ENCODE peak calls at places on chromosomes 12 and 14, in seven cellular contexts. N, H, D, A, J, O and U are unnamed samples. For H3K27me3, the result is how much of the 10 kb centered on the place peaks cover.

GRCh38 chr12:114263031-114263825 is 142.7 kb downstream of the TBX5 start:
- DNase-seq in O (no peak), N (no peak), H (no peak), A (no peak), J (no peak), D (no peak), U (no peak)

GRCh38 chr14:90239139-90239538 is 17.2 kb upstream of the PSMC1 start:
- DNase-seq in A (no peak), D (no peak), O (peak), N (no peak), J (no peak), H (no peak), U (no peak)

GRCh38 chr12:55929306-55929791 is 1.6 kb upstream of the DGKA start:
- DNase-seq in N (no peak), O (no peak), H (no peak), A (peak), J (peak), D (no peak), U (no peak)

GRCh38 chr12:95277139-95277538 is 59.5 kb downstream of the VEZT start:
- DNase-seq in O (peak), N (no peak), J (no peak), A (no peak), H (no peak), D (no peak), U (no peak)

GRCh38 chr12:18446245-18446644 is 184.9 kb downstream of the PIK3C2G start:
- DNase-seq in O (no peak), A (no peak), D (no peak), H (no peak), J (no peak), N (no peak), U (no peak)

GRCh38 chr12:67977668-67978067 is 11.6 kb upstream of the IFNG-AS1 start:
- DNase-seq in O (no peak), H (no peak), D (no peak), J (no peak), N (no peak), A (no peak), U (no peak)

GRCh38 chr12:88624911-88625310 is 44.6 kb upstream of the KITLG start:
- DNase-seq in N (no peak), O (peak), A (no peak), H (no peak), D (no peak), J (no peak), U (no peak)

GRCh38 chr14:69464829-69465228 is 19.7 kb upstream of the PLEKHD1 start:
- DNase-seq in A (no peak), J (no peak), N (no peak), O (peak), D (no peak), H (no peak), U (no peak)

GRCh38 chr12:76558684-76559276 is 791 bp downstream of the OSBPL8 start:
- DNase-seq in A (peak), N (peak), J (peak), D (peak), O (no peak), H (peak), U (peak)

GRCh38 chr14:99261916-99262787 is 9.8 kb downstream of the BCL11B start:
- DNase-seq in A (peak), D (no peak), N (no peak), O (no peak), J (peak), H (no peak), U (no peak)

GRCh38 chr12:102879144-102879763 is 37.8 kb downstream of the PAH start:
- DNase-seq in O (peak), J (no peak), H (peak), D (peak), N (no peak), A (no peak), U (peak)

DNA sequence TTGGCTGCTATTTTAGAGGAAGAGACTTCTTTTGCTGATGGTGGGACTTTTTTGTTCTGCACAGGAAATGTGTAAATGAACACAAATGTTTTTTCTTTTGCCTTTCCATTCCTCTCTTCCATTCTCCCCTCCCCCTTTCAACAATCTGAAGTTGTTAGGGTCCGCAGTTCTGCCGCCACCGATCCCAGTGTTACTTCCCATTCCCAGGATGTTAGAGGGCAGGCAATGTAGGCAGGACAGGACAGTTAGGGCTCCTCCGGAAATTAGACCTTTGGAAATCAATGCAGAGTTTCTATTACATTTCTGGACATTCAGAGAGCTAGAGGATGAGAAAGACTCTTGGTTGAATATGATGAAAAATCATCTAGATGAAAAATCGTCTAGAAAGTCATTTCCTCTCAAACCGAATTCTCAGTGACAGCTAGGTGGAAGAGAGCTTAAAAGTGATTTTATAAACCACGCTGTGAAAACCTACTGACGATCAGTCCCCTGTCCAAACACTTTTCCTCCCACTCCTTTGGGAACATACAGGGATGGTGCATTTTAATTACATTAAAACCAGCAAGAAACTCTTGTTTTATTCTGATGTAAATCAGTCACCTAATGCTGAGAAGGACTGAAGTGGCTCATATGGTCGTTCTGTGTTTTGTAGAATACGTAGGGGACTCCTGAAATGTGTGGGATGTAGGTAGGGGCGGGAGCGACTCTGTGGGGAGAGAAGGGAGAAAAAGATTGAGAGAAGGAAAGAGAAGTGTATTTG is 17.9 kb downstream of the FOXG1 start:
- DNase-seq in H (no peak), A (no peak), J (no peak), D (no peak), N (no peak), O (no peak), U (no peak)
- H3K27me3 ChIP-seq in H (half or more), A (under half), J (under half), D (half or more), N (under half), O (under half), U (under half)

DNA sequence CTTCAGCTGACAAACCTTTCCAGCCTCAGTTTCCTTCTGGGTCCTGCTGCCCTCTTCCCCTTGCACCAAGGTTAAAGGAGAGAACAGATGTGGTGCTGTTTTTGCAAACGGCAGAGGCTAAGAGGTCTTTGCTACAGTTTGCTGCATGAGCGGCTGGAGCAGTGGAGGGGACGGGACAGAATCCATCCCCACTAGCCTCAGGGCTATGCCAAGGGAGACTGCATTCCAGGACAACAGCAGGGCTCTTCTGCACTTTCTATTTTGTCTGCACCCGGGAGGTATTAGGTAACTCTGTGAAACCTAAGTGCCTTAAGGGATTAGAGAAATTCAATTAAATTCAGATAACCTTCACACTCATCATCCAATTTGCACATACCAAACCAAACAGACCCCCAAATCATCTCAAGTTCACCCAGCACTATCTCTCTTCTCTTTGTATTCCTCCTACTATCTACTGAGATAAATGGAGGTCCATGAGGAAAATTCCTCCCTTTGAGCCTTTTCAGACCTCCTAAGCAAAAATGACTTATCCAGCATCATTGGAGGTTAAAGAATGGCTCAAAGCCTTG is 103.8 kb upstream of the VRK1 start:
- DNase-seq in N (no peak), H (no peak), A (no peak), O (no peak), J (no peak), D (no peak), U (no peak)
- H3K27me3 ChIP-seq in N (under half), H (under half), A (under half), O (under half), J (under half), D (under half), U (under half)

DNA sequence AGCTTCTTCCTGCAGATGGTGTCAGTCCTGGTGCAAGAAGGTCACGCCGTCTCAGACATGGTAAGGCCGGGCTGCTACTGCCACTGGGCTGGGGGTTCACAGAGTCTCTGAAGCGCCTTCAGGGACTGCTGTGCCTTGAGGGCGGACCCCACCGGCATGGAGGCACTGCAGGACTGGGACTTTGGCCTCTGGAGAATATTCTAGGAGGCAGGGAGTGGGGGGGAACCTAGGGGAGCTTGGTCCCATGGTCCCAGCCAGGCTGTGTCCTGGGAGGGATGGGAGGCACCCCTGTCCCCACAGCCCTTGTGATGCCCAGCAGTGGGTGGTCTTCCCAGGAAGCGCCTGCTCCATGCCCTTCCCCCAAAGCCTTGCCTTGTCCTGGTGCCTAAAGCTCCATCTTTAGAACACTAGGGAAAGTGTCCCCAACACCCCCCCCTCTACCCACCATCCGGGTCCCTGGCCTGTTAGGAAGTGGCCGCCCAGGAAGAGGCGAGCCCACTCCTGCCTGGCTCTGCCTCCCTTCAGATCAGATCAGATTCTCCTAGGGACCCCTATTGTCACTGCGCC is 1.5 kb downstream of the AMN start:
- DNase-seq in N (no peak), H (no peak), O (no peak), J (no peak), D (peak), A (no peak), U (no peak)
- H3K27me3 ChIP-seq in N (under half), H (half or more), O (under half), J (under half), D (half or more), A (under half), U (under half)

GRCh38 chr14:101603096-101603495 is 41.8 kb downstream of the DIO3 start:
- DNase-seq in O (no peak), H (no peak), A (no peak), D (no peak), N (no peak), J (no peak), U (no peak)
- H3K27me3 ChIP-seq in O (under half), H (under half), A (under half), D (under half), N (under half), J (under half), U (under half)